ENCODE peak calls at places on chromosomes 13 and 19, in six cellular contexts. One of them, this sample, is unnamed.

GRCh38 chr19:49374665-49375434 is 11.2 kb downstream of the DKKL1 start:
- DNase-seq in right lobe of liver: no peak
- DNase-seq in NCI-H187: no peak
- DNase-seq in T-cell: no peak
- DNase-seq in RPMI7951: no peak
- DNase-seq in fibroblast of the aortic adventitia: no peak
- DNase-seq in this sample: no peak

GRCh38 chr13:40406405-40407138 is 259.9 kb downstream of the FOXO1 start:
- DNase-seq in T-cell: no peak
- DNase-seq in NCI-H187: no peak
- DNase-seq in right lobe of liver: no peak
- DNase-seq in RPMI7951: peak
- DNase-seq in fibroblast of the aortic adventitia: peak
- DNase-seq in this sample: peak

GRCh38 chr19:57068921-57069697 is 50.7 kb upstream of the USP29 start:
- DNase-seq in NCI-H187: no peak
- DNase-seq in RPMI7951: no peak
- DNase-seq in T-cell: no peak
- DNase-seq in right lobe of liver: no peak
- DNase-seq in fibroblast of the aortic adventitia: no peak
- DNase-seq in this sample: no peak

GRCh38 chr19:7595466-7596133 is at the start of gene CAMSAP3:
- DNase-seq in fibroblast of the aortic adventitia: peak
- DNase-seq in NCI-H187: peak
- DNase-seq in RPMI7951: no peak
- DNase-seq in T-cell: peak
- DNase-seq in right lobe of liver: peak
- DNase-seq in this sample: no peak

GRCh38 chr13:110713981-110714797 is 689 bp downstream of the ING1 start:
- DNase-seq in fibroblast of the aortic adventitia: peak
- DNase-seq in NCI-H187: no peak
- DNase-seq in T-cell: peak
- DNase-seq in right lobe of liver: peak
- DNase-seq in RPMI7951: peak
- DNase-seq in this sample: no peak

GRCh38 chr19:52601025-52601973 is 31.2 kb downstream of the ZNF701 start:
- DNase-seq in right lobe of liver: peak
- DNase-seq in NCI-H187: peak
- DNase-seq in fibroblast of the aortic adventitia: peak
- DNase-seq in RPMI7951: peak
- DNase-seq in T-cell: peak
- DNase-seq in this sample: peak

GRCh38 chr19:18416778-18417249 is 2.4 kb upstream of the SSBP4 start:
- DNase-seq in RPMI7951: peak
- DNase-seq in NCI-H187: no peak
- DNase-seq in T-cell: peak
- DNase-seq in fibroblast of the aortic adventitia: peak
- DNase-seq in right lobe of liver: peak
- DNase-seq in this sample: no peak

GRCh38 chr13:99507054-99507453 is 5.8 kb downstream of the TM9SF2 start:
- DNase-seq in T-cell: no peak
- DNase-seq in right lobe of liver: no peak
- DNase-seq in fibroblast of the aortic adventitia: no peak
- DNase-seq in NCI-H187: no peak
- DNase-seq in RPMI7951: no peak
- DNase-seq in this sample: no peak

GRCh38 chr13:39506559-39507390 is 96.2 kb downstream of the LHFPL6 start:
- DNase-seq in right lobe of liver: no peak
- DNase-seq in T-cell: no peak
- DNase-seq in NCI-H187: no peak
- DNase-seq in RPMI7951: no peak
- DNase-seq in fibroblast of the aortic adventitia: no peak
- DNase-seq in this sample: peak